ENCODE peak calls at places on chromosomes 3 and 15, in five cellular contexts. B, D, R, A and N are unnamed samples.

GRCh38 chr3:102235679-102236078 is 199.1 kb upstream of the ZPLD1 start:
- DNase-seq in D (no peak), B (no peak), A (no peak), R (no peak), N (no peak)

GRCh38 chr15:52262364-52262763 is 33.2 kb downstream of the MYO5C start:
- DNase-seq in R (no peak), D (no peak), B (no peak), A (no peak), N (no peak)

GRCh38 chr15:82021992-82022391 is 23.8 kb downstream of the MEX3B start:
- DNase-seq in D (no peak), R (no peak), A (no peak), B (peak), N (no peak)

GRCh38 chr3:34139566-34139965 is 341.1 kb downstream of the PDCD6IP start:
- DNase-seq in R (no peak), B (no peak), D (no peak), A (no peak), N (no peak)

GRCh38 chr15:100215031-100215842 is 126.5 kb downstream of the ADAMTS17 start:
- DNase-seq in R (no peak), D (no peak), B (no peak), A (no peak), N (no peak)

GRCh38 chr3:115251509-115251908 is 104.4 kb upstream of the ZBTB20 start:
- DNase-seq in A (no peak), R (no peak), B (peak), D (no peak), N (no peak)

GRCh38 chr3:377158-377561 is 180.6 kb downstream of the CHL1 start:
- DNase-seq in B (peak), A (no peak), R (no peak), D (no peak), N (no peak)

GRCh38 chr3:168284728-168285127 is 189.0 kb upstream of the GOLIM4 start:
- DNase-seq in A (no peak), D (no peak), B (no peak), R (no peak), N (no peak)

GRCh38 chr15:74011610-74012009 is 17.1 kb downstream of the PML start:
- DNase-seq in D (no peak), R (no peak), A (no peak), B (no peak), N (no peak)

GRCh38 chr3:68055238-68055637 is 400.8 kb upstream of the SUCLG2 start:
- DNase-seq in A (no peak), D (no peak), B (no peak), R (no peak), N (no peak)

GRCh38 chr3:129503387-129504010 is 24.9 kb upstream of the RHO start:
- DNase-seq in B (peak), D (no peak), A (no peak), R (no peak), N (no peak)

GRCh38 chr3:189269356-189269755 is 97.6 kb downstream of the TPRG1 start:
- DNase-seq in R (no peak), D (no peak), A (no peak), B (no peak), N (no peak)

GRCh38 chr3:149395107-149396089 is 17.9 kb upstream of the TM4SF1 start:
- DNase-seq in B (peak), D (peak), R (no peak), A (no peak), N (no peak)

GRCh38 chr3:43995078-43995928 is 246.4 kb upstream of the TOPAZ1 start:
- DNase-seq in D (no peak), R (peak), A (no peak), B (peak), N (no peak)

GRCh38 chr3:4562595-4562994 is 69.4 kb downstream of the ITPR1 start:
- DNase-seq in B (no peak), D (no peak), R (no peak), A (no peak), N (no peak)

GRCh38 chr15:34365073-34365825 is 1.7 kb downstream of the LPCAT4 start:
- DNase-seq in R (no peak), A (no peak), D (no peak), B (peak), N (no peak)

GRCh38 chr15:96325579-96326331 is 4.7 kb upstream of the NR2F2 start:
- DNase-seq in B (peak), R (no peak), D (no peak), A (no peak), N (peak)

GRCh38 chr3:146566138-146566537 is 21.7 kb upstream of the PLSCR1 start:
- DNase-seq in R (no peak), A (no peak), B (no peak), D (no peak), N (no peak)

GRCh38 chr15:92226020-92226612 is 167.6 kb upstream of the ST8SIA2 start:
- DNase-seq in R (no peak), B (no peak), D (no peak), A (no peak), N (no peak)

GRCh38 chr3:99863002-99863401 is 45.3 kb downstream of the CMSS1 start:
- DNase-seq in A (no peak), R (no peak), B (no peak), D (no peak), N (no peak)

GRCh38 chr3:179181021-179181472 is 32.9 kb downstream of the PIK3CA start:
- DNase-seq in D (no peak), R (no peak), B (peak), A (no peak), N (no peak)

GRCh38 chr3:141457624-141458236 is 29.1 kb upstream of the RASA2 start:
- DNase-seq in D (no peak), B (peak), R (no peak), A (no peak), N (no peak)